ENCODE peak calls at places on chromosomes 13 and 19, in nine cellular contexts. B is fibroblast of lung, Q is mesenchymal stem cell, I is GM12878, S is IMR-90, F is kidney, H is PC-3, G is keratinocyte, N is SK-N-SH. J is an unnamed sample.

GRCh38 chr19:31960474-31960873 is 384.9 kb upstream of the ZNF507 start:
- DNase-seq in B (peak; percentile 25), Q (peak; percentile 12), I (no peak), S (no peak), F (no peak), H (no peak), G (no peak), N (no peak), J (no peak)

GRCh38 chr13:49625392-49626137 is 2.7 kb upstream of the ARL11 start:
- DNase-seq in B (peak; percentile 64), Q (no peak), I (no peak), S (peak; percentile 6), F (no peak), H (no peak), G (no peak), N (no peak), J (no peak)

GRCh38 chr13:44108345-44108858 is 228.7 kb downstream of the LACC1 start:
- DNase-seq in B (no peak), Q (no peak), I (no peak), S (no peak), F (peak; percentile 74), H (peak; percentile 74), G (no peak), N (no peak), J (no peak)

GRCh38 chr19:18901503-18901890 is 5.5 kb upstream of the CERS1 start:
- DNase-seq in B (no peak), Q (no peak), I (no peak), S (no peak), F (no peak), H (no peak), G (no peak), N (no peak), J (no peak)

GRCh38 chr13:58979851-58980250 is 1183.9 kb downstream of the DIAPH3 start:
- DNase-seq in B (no peak), Q (no peak), I (no peak), S (no peak), F (no peak), H (no peak), G (no peak), N (no peak), J (no peak)

GRCh38 chr13:95684463-95684862 is 7.5 kb downstream of the DNAJC3 start:
- DNase-seq in B (no peak), Q (no peak), I (no peak), S (no peak), F (no peak), H (no peak), G (no peak), N (no peak), J (no peak)

GRCh38 chr13:85631801-85632200 is 167.4 kb downstream of the SLITRK6 start:
- DNase-seq in B (peak; percentile 10), Q (peak; percentile 16), I (no peak), S (peak; percentile 9), F (no peak), H (peak; percentile 31), G (no peak), N (no peak), J (no peak)

GRCh38 chr13:97548138-97548537 is 114.2 kb downstream of the RAP2A start:
- DNase-seq in B (no peak), Q (no peak), I (no peak), S (no peak), F (no peak), H (no peak), G (no peak), N (no peak), J (no peak)

GRCh38 chr19:45251452-45252354 is 632 bp downstream of the MARK4 start:
- DNase-seq in B (peak; percentile 11), Q (peak; percentile 41), I (no peak), S (no peak), F (peak; percentile 80), H (no peak), G (no peak), N (peak; percentile 77), J (no peak)

GRCh38 chr13:52751196-52751595 is 11.6 kb upstream of the CNMD start:
- DNase-seq in B (no peak), Q (no peak), I (no peak), S (no peak), F (no peak), H (peak; percentile 45), G (peak; percentile 25), N (no peak), J (no peak)

GRCh38 chr19:4284176-4284958 is 5.3 kb downstream of the SHD start:
- DNase-seq in B (no peak), Q (no peak), I (no peak), S (no peak), F (no peak), H (peak; percentile 48), G (no peak), N (peak; percentile 93), J (no peak)

GRCh38 chr19:35673121-35673804 is 6.9 kb downstream of the UPK1A start:
- DNase-seq in B (peak; percentile 18), Q (peak; percentile 75), I (no peak), S (peak; percentile 62), F (no peak), H (no peak), G (peak; percentile 42), N (peak; percentile 84), J (peak; percentile 33)

GRCh38 chr13:113437408-113438010 is 15.8 kb downstream of the ADPRHL1 start:
- DNase-seq in B (no peak), Q (peak; percentile 7), I (no peak), S (peak; percentile 7), F (peak; percentile 77), H (no peak), G (no peak), N (no peak), J (no peak)

GRCh38 chr19:43628646-43629326 is 9.4 kb upstream of the ZNF428 start:
- DNase-seq in B (no peak), Q (no peak), I (no peak), S (no peak), F (no peak), H (no peak), G (no peak), N (no peak), J (no peak)

GRCh38 chr19:35090160-35090794 is 25.3 kb upstream of the FXYD3 start:
- DNase-seq in B (peak; percentile 69), Q (peak; percentile 69), I (no peak), S (peak; percentile 53), F (no peak), H (peak; percentile 75), G (no peak), N (peak; percentile 90), J (peak; percentile 28)

GRCh38 chr13:73828811-73829210 is 305.4 kb downstream of the KLF12 start:
- DNase-seq in B (no peak), Q (no peak), I (no peak), S (no peak), F (no peak), H (no peak), G (no peak), N (no peak), J (no peak)

GRCh38 chr13:113053801-113054604 is 51.6 kb upstream of the F7 start:
- DNase-seq in B (no peak), Q (no peak), I (no peak), S (no peak), F (peak; percentile 56), H (no peak), G (no peak), N (no peak), J (no peak)

GRCh38 chr19:18002347-18002850 is 5.6 kb upstream of the ARRDC2 start:
- DNase-seq in B (no peak), Q (no peak), I (no peak), S (no peak), F (no peak), H (no peak), G (no peak), N (peak; percentile 27), J (no peak)

DNA sequence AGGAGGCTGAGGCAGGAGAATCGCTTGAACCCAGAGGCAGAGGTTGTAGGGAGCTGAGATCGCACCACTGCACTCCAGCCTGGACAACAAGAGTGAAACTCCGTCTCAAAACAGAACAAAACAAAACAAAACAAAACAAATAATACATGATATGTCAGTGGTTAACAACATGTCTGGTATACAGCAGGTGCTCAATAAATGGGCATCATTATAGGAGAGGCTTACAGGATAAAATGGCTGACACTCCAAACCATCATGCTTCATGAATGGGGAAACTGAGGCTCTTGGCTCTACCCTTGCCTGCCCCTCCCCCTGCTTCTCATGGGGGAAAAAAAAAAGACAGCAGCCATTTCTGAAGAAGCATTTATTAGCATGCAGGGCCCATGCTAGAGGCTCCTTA is 3.0 kb upstream of the RAB3D start:
- DNase-seq in B (no peak), Q (no peak), I (no peak), S (no peak), F (no peak), H (no peak), G (no peak), N (no peak), J (no peak)
- H3K36me3 ChIP-seq in B (peaks cover 3% of the 10 kb centered on the region), Q (peaks cover 4% of the 10 kb centered on the region), I (no peaks in the 10 kb centered on the region), S (peaks cover 1% of the 10 kb centered on the region), F (no peaks in the 10 kb centered on the region), H (peaks cover 7% of the 10 kb centered on the region), G (peaks cover 7% of the 10 kb centered on the region), N (peaks cover 10% of the 10 kb centered on the region), J (no peaks in the 10 kb centered on the region)

DNA sequence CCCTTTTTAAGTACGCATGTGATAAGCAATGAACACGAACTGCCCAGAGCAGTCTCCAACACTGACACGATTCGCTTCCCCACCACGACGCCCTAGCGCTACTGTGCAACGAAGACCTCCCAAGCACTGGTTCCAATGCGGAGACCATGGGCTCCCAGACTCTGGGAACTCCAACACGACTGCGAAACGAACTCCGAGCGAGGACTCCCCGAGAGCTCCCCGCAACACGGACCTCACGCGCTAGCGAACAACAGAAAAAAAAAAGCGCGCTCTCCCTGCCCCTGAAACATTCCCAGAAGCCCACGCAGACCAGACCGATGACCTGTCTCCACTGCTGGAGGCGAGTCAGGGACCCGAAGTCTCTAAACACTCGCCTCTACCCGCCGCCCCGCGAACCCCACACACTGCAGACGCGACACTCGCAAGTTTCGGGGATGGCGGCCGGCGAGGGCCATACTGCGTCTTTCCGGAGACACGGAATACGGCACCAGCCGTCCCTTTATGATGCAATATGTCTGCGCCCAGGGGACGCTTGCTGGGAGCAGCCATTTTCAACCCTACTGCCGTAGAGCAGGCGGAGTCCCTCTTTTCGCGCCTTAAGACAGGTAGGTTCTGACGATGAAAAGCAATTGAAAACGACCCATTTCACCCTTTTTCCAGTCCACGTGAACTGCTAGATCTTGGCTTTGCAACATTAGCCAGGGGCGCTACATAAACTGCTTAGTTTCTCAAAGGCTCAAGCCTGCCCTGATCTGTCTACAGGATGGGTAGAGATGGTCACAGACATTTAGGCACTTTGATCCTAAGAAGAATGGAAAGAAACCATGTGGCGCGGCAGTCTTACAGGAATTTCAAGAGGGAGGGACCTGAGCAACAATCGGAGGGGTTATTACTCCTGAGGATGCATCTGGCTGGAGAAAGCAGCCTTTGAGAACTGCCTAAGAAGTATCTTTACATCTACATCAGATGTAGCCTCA is at the start of gene ZNF577:
- DNase-seq in B (peak; percentile 96), Q (peak; percentile 88), I (no peak), S (peak; percentile 93), F (peak; percentile 95), H (no peak), G (peak; percentile 50), N (peak; percentile 67), J (peak; percentile 92)
- H3K9ac ChIP-seq in B (peak within 1 kb of the TSS; percentile 60), Q (peak within 1 kb of the TSS; percentile 94), I (no peak within 1 kb of the TSS), S (peak within 1 kb of the TSS; percentile 86), F (peak within 1 kb of the TSS; percentile 86), H (no peak within 1 kb of the TSS), G (peak within 1 kb of the TSS; percentile 80), N (peak within 1 kb of the TSS; percentile 48), J (peak within 1 kb of the TSS; percentile 80)

GRCh38 chr19:12464769-12465725 is 19.6 kb downstream of the ZNF709 start:
- DNase-seq in B (peak; percentile 2), Q (no peak), I (no peak), S (no peak), F (no peak), H (no peak), G (no peak), N (no peak), J (no peak)
- H3K9me3 ChIP-seq in B (no peaks in the 10 kb centered on the region), Q (peaks cover 72% of the 10 kb centered on the region), I (peaks cover 27% of the 10 kb centered on the region), S (peaks cover 58% of the 10 kb centered on the region), F (peaks cover 18% of the 10 kb centered on the region), H (peaks cover 59% of the 10 kb centered on the region), G (peaks cover 11% of the 10 kb centered on the region), N (peaks cover 51% of the 10 kb centered on the region), J (peaks cover 26% of the 10 kb centered on the region)

GRCh38 chr19:40272261-40272660 is 12.9 kb downstream of the AKT2 start:
- DNase-seq in B (no peak), Q (no peak), I (no peak), S (no peak), F (no peak), H (no peak), G (no peak), N (no peak), J (no peak)
- H3K36me3 ChIP-seq in B (no peaks in the 10 kb centered on the region), Q (peaks cover 17% of the 10 kb centered on the region), I (peaks cover 9% of the 10 kb centered on the region), S (peaks cover 7% of the 10 kb centered on the region), F (peaks cover 10% of the 10 kb centered on the region), H (no peaks in the 10 kb centered on the region), G (peaks cover 8% of the 10 kb centered on the region), N (peaks cover 3% of the 10 kb centered on the region), J (no peaks in the 10 kb centered on the region)